ENCODE peak calls at places on chromosomes 4 and X, in four cellular contexts. X is WTC11, L is K562, B is GM12878. P is an unnamed sample.

GRCh38 chr4:138773321-138773720 is 242.3 kb upstream of the NOCT start:
- DNase-seq in X (no peak), L (peak), B (no peak), P (no peak)

GRCh38 chrX:53122013-53122412 is 28.1 kb downstream of the KANTR start:
- DNase-seq in X (no peak), L (no peak), B (no peak), P (no peak)

GRCh38 chr4:4288098-4288497 is 1.9 kb downstream of the LYAR start:
- DNase-seq in X (no peak), B (no peak), L (no peak), P (no peak)

GRCh38 chr4:124144302-124144701 is 568.2 kb downstream of the ANKRD50 start:
- DNase-seq in X (no peak), B (no peak), L (no peak), P (no peak)

GRCh38 chr4:337932-338758 is 531 bp downstream of the ZNF141 start:
- DNase-seq in X (peak), L (no peak), B (no peak), P (no peak)

GRCh38 chr4:156749791-156750403 is 221.7 kb downstream of the PDGFC start:
- DNase-seq in L (no peak), B (no peak), X (no peak), P (no peak)

GRCh38 chr4:15186149-15186548 is 183.9 kb downstream of the CPEB2 start:
- DNase-seq in X (no peak), L (no peak), B (no peak), P (no peak)

GRCh38 chr4:113209652-113210320 is 160.3 kb downstream of the ANK2 start:
- DNase-seq in B (no peak), L (no peak), X (no peak), P (no peak)

GRCh38 chr4:8047837-8048678 is 108.4 kb upstream of the AFAP1 start:
- DNase-seq in B (no peak), L (no peak), X (no peak), P (no peak)

GRCh38 chrX:124240422-124240821 is 92.0 kb upstream of the TEX13D start:
- DNase-seq in L (no peak), B (no peak), X (no peak), P (no peak)

GRCh38 chr4:16573181-16573580 is 325.3 kb downstream of the LDB2 start:
- DNase-seq in B (no peak), X (no peak), L (no peak), P (no peak)

GRCh38 chrX:139596068-139596467 is 65.5 kb downstream of the F9 start:
- DNase-seq in L (peak), B (no peak), X (no peak), P (no peak)

GRCh38 chrX:12890467-12890866 is 16.0 kb upstream of the TLR8 start:
- DNase-seq in X (no peak), B (peak), L (no peak), P (no peak)

GRCh38 chrX:57925806-57926205 is 15.5 kb upstream of the ZXDA start:
- DNase-seq in X (no peak), L (no peak), B (no peak), P (no peak)

GRCh38 chrX:110743679-110744340 is 51.8 kb downstream of the CHRDL1 start:
- DNase-seq in B (no peak), L (no peak), X (no peak), P (no peak)

GRCh38 chr4:102529977-102530376 is 28.8 kb downstream of the NFKB1 start:
- DNase-seq in B (no peak), X (no peak), L (no peak), P (no peak)

GRCh38 chrX:16087081-16087480 is 36.3 kb upstream of the GRPR start:
- DNase-seq in X (no peak), B (no peak), L (no peak), P (no peak)

GRCh38 chr4:134308910-134309309 is 107.3 kb upstream of the PABPC4L start:
- DNase-seq in X (no peak), L (no peak), B (no peak), P (no peak)

GRCh38 chrX:23980063-23980462 is 46.9 kb downstream of the KLHL15 start:
- DNase-seq in L (no peak), B (no peak), X (no peak), P (no peak)

GRCh38 chr4:128528793-128529553 is 241.4 kb upstream of the PGRMC2 start:
- DNase-seq in L (no peak), B (no peak), X (no peak), P (no peak)

GRCh38 chrX:100710816-100711215 is 21.1 kb downstream of the SYTL4 start:
- DNase-seq in B (no peak), X (no peak), L (no peak), P (no peak)

GRCh38 chr4:98519268-98519993 is 139.0 kb downstream of the TSPAN5 start:
- DNase-seq in L (no peak), B (no peak), X (no peak), P (no peak)

GRCh38 chr4:186196063-186196462 is 4.7 kb downstream of the CYP4V2 start:
- DNase-seq in X (no peak), B (no peak), L (no peak), P (no peak)

GRCh38 chrX:96763608-96764007 is 79.0 kb downstream of the DIAPH2 start:
- DNase-seq in B (no peak), X (no peak), L (no peak), P (peak)

GRCh38 chr4:140090215-140090731 is 63.7 kb downstream of the MAML3 start:
- DNase-seq in X (no peak), L (no peak), B (no peak), P (no peak)

GRCh38 chr4:140089216-140089615 is 64.8 kb downstream of the MAML3 start:
- DNase-seq in X (no peak), L (no peak), B (no peak), P (no peak)

GRCh38 chr4:140094701-140095420 is 59.1 kb downstream of the MAML3 start:
- DNase-seq in X (peak), L (no peak), B (no peak), P (peak)

GRCh38 chr4:140091305-140091704 is 62.7 kb downstream of the MAML3 start:
- DNase-seq in L (no peak), X (no peak), B (no peak), P (no peak)

GRCh38 chr4:140092094-140092820 is 61.7 kb downstream of the MAML3 start:
- DNase-seq in X (peak), B (no peak), L (no peak), P (peak)
- TF ChIP-seq USF1 in X (no peak), B (no peak), L (no peak), P (no peak)

GRCh38 chr4:64079316-64079715 is 329.9 kb downstream of the TECRL start:
- DNase-seq in B (no peak), X (no peak), L (no peak), P (no peak)
- TF ChIP-seq USF1 in B (no peak), X (no peak), L (no peak), P (no peak)

GRCh38 chr4:87033902-87034301 is 99.1 kb downstream of the AFF1 start:
- DNase-seq in X (peak), B (no peak), L (peak), P (no peak)

GRCh38 chr4:87030124-87030523 is 95.3 kb downstream of the AFF1 start:
- DNase-seq in L (no peak), X (no peak), B (no peak), P (no peak)

GRCh38 chr4:87032884-87033533 is 98.2 kb downstream of the AFF1 start:
- DNase-seq in B (no peak), X (no peak), L (no peak), P (no peak)

GRCh38 chr4:87030606-87031441 is 96.0 kb downstream of the AFF1 start:
- DNase-seq in X (no peak), L (peak), B (no peak), P (peak)

DNA sequence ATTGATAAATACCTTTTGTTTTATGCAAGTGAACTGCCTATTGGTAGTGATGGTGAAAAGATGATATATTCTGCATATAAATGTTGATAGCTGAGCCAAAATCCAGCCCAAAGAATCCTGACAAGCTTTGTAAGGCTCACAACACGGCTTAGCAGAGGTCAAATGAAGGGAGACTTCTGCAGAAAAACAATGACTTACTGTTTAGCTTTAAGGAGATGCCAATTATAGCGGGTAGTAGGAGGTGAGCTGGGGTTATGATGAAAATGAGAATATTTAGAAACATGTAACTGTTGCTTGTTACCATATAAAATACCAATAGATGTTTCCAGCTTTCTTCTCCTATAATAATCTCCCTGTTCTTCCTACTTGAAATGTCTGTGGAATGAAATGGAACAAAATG is 97.1 kb downstream of the AFF1 start:
- DNase-seq in B (no peak), L (no peak), X (no peak), P (no peak)
- TF ChIP-seq USF1 in B (no peak), L (no peak), X (no peak), P (no peak)

GRCh38 chr4:5572751-5573150 is 135.6 kb downstream of the EVC2 start:
- DNase-seq in L (no peak), X (no peak), B (no peak), P (no peak)

GRCh38 chr4:5573965-5574364 is 134.4 kb downstream of the EVC2 start:
- DNase-seq in B (no peak), L (no peak), X (no peak), P (no peak)

GRCh38 chr4:5572114-5572513 is 136.2 kb downstream of the EVC2 start:
- DNase-seq in B (no peak), X (no peak), L (no peak), P (no peak)

GRCh38 chr4:5575941-5576340 is 132.4 kb downstream of the EVC2 start:
- DNase-seq in L (no peak), B (no peak), X (no peak), P (no peak)

DNA sequence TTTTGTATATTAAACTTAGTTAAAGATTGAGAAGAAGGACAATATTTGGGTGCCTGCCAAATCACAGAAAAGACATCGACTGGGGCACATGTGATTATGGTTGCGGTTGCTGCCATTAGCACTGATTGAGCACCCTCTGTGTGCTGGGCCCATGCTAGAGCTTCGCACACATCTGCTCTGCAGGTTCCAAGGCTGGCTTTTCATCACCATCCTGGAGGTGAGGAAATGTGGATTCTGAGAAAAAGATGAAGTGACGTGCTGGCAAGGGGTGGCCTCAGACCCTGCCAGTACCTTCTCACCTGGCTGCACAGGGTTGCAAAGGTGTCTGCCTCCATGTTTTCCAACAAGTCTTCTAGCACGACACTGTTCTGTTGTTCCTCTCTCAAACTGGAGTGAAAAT is 134.0 kb downstream of the EVC2 start:
- DNase-seq in L (no peak), B (no peak), X (no peak), P (no peak)
- TF ChIP-seq USF1 in L (no peak), B (no peak), X (no peak), P (no peak)

GRCh38 chr4:86032476-86033022 is 327.3 kb downstream of the MAPK10 start:
- DNase-seq in L (no peak), B (no peak), X (no peak), P (peak)
- TF ChIP-seq USF1 in L (no peak), B (no peak), X (no peak), P (no peak)

DNA sequence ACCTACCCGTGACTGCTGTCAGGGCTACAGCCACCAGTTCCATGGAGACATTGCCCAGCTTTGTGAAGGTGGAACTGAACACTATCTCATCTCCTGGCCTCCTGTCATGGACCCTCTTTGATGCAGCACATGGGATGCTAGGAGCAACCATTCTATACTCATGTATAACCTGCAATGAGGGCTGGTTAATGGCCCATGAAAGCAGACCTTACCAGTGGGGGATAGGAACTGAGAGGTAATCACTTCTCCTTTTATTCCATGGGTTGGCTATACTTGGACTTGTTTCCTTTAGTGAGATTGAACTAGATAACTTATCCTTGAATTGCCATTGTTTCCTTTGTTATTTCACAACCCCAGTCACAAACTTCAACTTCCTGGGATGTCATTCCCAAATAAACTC is 310.6 kb downstream of the BMPR1B start:
- DNase-seq in L (no peak), X (no peak), B (no peak), P (no peak)
- TF ChIP-seq USF1 in L (no peak), X (no peak), B (no peak), P (no peak)

DNA sequence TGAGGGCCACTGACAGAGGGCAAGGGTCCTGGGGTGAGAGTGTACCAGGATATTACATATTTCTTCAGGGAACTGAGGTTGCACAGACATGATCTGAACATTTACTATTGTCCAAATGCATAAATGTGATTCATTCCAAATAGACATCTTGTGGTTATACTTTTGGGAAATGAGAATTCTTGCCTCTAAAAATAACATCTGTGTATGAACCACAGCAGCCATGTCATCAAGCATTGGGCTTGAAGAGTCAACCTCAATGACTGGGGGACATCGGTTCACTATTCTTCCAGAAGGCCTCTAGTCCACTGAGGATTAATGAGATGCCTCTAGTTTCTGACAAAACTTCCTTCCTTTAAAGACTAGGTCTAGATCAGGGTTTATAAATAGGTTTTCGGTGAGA is 193.1 kb upstream of the GPC4 start:
- DNase-seq in L (no peak), X (no peak), B (no peak), P (no peak)
- TF ChIP-seq USF1 in L (no peak), X (no peak), B (no peak), P (no peak)

GRCh38 chrX:148376342-148376741 is 124.1 kb upstream of the AFF2 start:
- DNase-seq in L (no peak), B (no peak), X (no peak), P (no peak)

GRCh38 chrX:148380107-148380506 is 120.3 kb upstream of the AFF2 start:
- DNase-seq in L (no peak), X (no peak), B (no peak), P (no peak)

GRCh38 chrX:148381603-148382002 is 118.8 kb upstream of the AFF2 start:
- DNase-seq in B (peak), L (no peak), X (no peak), P (no peak)

GRCh38 chrX:148382983-148383382 is 117.4 kb upstream of the AFF2 start:
- DNase-seq in L (no peak), X (peak), B (no peak), P (no peak)

GRCh38 chrX:148380614-148381561 is 119.5 kb upstream of the AFF2 start:
- DNase-seq in L (no peak), X (no peak), B (peak), P (no peak)
- TF ChIP-seq USF1 in L (no peak), X (no peak), B (no peak), P (no peak)

DNA sequence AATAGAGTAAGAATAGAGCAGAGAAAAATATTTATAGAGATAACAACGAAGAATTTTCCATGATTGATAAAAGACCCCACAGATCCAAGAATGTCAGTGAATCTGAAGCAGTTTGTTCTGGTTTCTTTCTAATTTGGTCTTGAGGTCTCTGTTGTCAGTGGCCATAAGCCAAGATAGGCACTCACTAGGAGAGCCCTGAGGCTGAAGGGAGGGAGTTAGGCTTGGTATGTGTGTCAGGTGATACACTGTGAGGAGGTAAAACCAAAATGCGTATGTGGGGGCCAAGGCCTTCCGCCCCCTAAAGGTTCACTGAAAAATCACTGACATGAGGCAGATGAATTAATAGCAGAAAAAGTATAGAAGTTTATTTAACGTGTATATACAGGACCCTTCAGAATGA is 382.3 kb upstream of the HTR2C start:
- DNase-seq in B (no peak), X (no peak), L (no peak), P (no peak)
- TF ChIP-seq USF1 in B (no peak), X (no peak), L (no peak), P (no peak)